ENCODE peak calls at places on chromosomes 7 and 10, in six cellular contexts. One of them, this sample, is unnamed. For H3K9me3 and H3K27me3, the result is how much of the 10 kb centered on the place peaks cover.

GRCh38 chr10:21495686-21496284 is 29.7 kb downstream of the SKIDA1 start:
- DNase-seq in transverse colon: peak
- DNase-seq in right cardiac atrium: peak
- DNase-seq in PC-3: peak
- DNase-seq in CD8-positive, alpha-beta T cell: peak
- DNase-seq in CD8-positive, alpha-beta memory T cell: peak
- DNase-seq in this sample: peak

GRCh38 chr10:126423779-126424491 is 35.7 kb upstream of the ADAM12 start:
- DNase-seq in transverse colon: no peak
- DNase-seq in right cardiac atrium: no peak
- DNase-seq in PC-3: no peak
- DNase-seq in CD8-positive, alpha-beta T cell: no peak
- DNase-seq in CD8-positive, alpha-beta memory T cell: no peak
- DNase-seq in this sample: no peak

GRCh38 chr10:9825491-9826018 is 1192.1 kb upstream of the CELF2 start:
- DNase-seq in transverse colon: no peak
- DNase-seq in right cardiac atrium: no peak
- DNase-seq in PC-3: no peak
- DNase-seq in CD8-positive, alpha-beta T cell: no peak
- DNase-seq in CD8-positive, alpha-beta memory T cell: no peak
- DNase-seq in this sample: no peak

GRCh38 chr10:1347525-1347924 is 291.3 kb downstream of the WDR37 start:
- DNase-seq in transverse colon: no peak
- DNase-seq in right cardiac atrium: no peak
- DNase-seq in PC-3: no peak
- DNase-seq in CD8-positive, alpha-beta T cell: no peak
- DNase-seq in CD8-positive, alpha-beta memory T cell: no peak
- DNase-seq in this sample: no peak

GRCh38 chr7:111091623-111092370 is 870 bp downstream of the LRRN3 start:
- DNase-seq in transverse colon: no peak
- DNase-seq in right cardiac atrium: no peak
- DNase-seq in PC-3: no peak
- DNase-seq in CD8-positive, alpha-beta T cell: no peak
- DNase-seq in CD8-positive, alpha-beta memory T cell: no peak
- DNase-seq in this sample: no peak

GRCh38 chr10:132297521-132297920 is 10.2 kb downstream of the STK32C start:
- DNase-seq in transverse colon: no peak
- DNase-seq in right cardiac atrium: no peak
- DNase-seq in PC-3: no peak
- DNase-seq in CD8-positive, alpha-beta T cell: no peak
- DNase-seq in CD8-positive, alpha-beta memory T cell: no peak
- DNase-seq in this sample: no peak

GRCh38 chr10:121608669-121609190 is 10.5 kb upstream of the FGFR2 start:
- DNase-seq in transverse colon: peak
- DNase-seq in right cardiac atrium: peak
- DNase-seq in PC-3: peak
- DNase-seq in CD8-positive, alpha-beta T cell: peak
- DNase-seq in CD8-positive, alpha-beta memory T cell: no peak
- DNase-seq in this sample: peak

GRCh38 chr10:51675088-51675487 is 24.3 kb downstream of the CSTF2T start:
- DNase-seq in transverse colon: no peak
- DNase-seq in right cardiac atrium: no peak
- DNase-seq in PC-3: peak
- DNase-seq in CD8-positive, alpha-beta T cell: no peak
- DNase-seq in CD8-positive, alpha-beta memory T cell: no peak
- DNase-seq in this sample: no peak

GRCh38 chr10:45373783-45374450 is at the start of gene ALOX5:
- DNase-seq in transverse colon: peak
- DNase-seq in right cardiac atrium: peak
- DNase-seq in PC-3: peak
- DNase-seq in CD8-positive, alpha-beta T cell: no peak
- DNase-seq in CD8-positive, alpha-beta memory T cell: peak
- DNase-seq in this sample: peak

GRCh38 chr7:82740246-82740848 is 296.8 kb upstream of the CACNA2D1 start:
- DNase-seq in transverse colon: peak
- DNase-seq in right cardiac atrium: no peak
- DNase-seq in PC-3: peak
- DNase-seq in CD8-positive, alpha-beta T cell: no peak
- DNase-seq in CD8-positive, alpha-beta memory T cell: no peak
- DNase-seq in this sample: no peak

GRCh38 chr7:28862876-28863275 is 95.3 kb downstream of the TRIL start:
- DNase-seq in transverse colon: no peak
- DNase-seq in right cardiac atrium: no peak
- DNase-seq in PC-3: no peak
- DNase-seq in CD8-positive, alpha-beta T cell: no peak
- DNase-seq in CD8-positive, alpha-beta memory T cell: no peak
- DNase-seq in this sample: no peak

GRCh38 chr7:69717221-69717620 is 118.9 kb downstream of the AUTS2 start:
- DNase-seq in transverse colon: no peak
- DNase-seq in right cardiac atrium: no peak
- DNase-seq in PC-3: no peak
- DNase-seq in CD8-positive, alpha-beta T cell: no peak
- DNase-seq in CD8-positive, alpha-beta memory T cell: no peak
- DNase-seq in this sample: no peak

GRCh38 chr10:96124230-96125141 is 5.6 kb upstream of the ZNF518A start:
- DNase-seq in transverse colon: peak
- DNase-seq in right cardiac atrium: peak
- DNase-seq in PC-3: no peak
- DNase-seq in CD8-positive, alpha-beta T cell: no peak
- DNase-seq in CD8-positive, alpha-beta memory T cell: no peak
- DNase-seq in this sample: no peak

GRCh38 chr7:63093481-63093880 is 905.2 kb upstream of the ZNF722 start:
- DNase-seq in transverse colon: no peak
- DNase-seq in right cardiac atrium: no peak
- DNase-seq in PC-3: peak
- DNase-seq in CD8-positive, alpha-beta T cell: no peak
- DNase-seq in CD8-positive, alpha-beta memory T cell: no peak
- DNase-seq in this sample: no peak

GRCh38 chr7:63092951-63093350 is 905.7 kb upstream of the ZNF722 start:
- DNase-seq in transverse colon: no peak
- DNase-seq in right cardiac atrium: no peak
- DNase-seq in PC-3: no peak
- DNase-seq in CD8-positive, alpha-beta T cell: no peak
- DNase-seq in CD8-positive, alpha-beta memory T cell: no peak
- DNase-seq in this sample: no peak

GRCh38 chr7:63087575-63088190 is 911.0 kb upstream of the ZNF722 start:
- DNase-seq in transverse colon: no peak
- DNase-seq in right cardiac atrium: no peak
- DNase-seq in PC-3: no peak
- DNase-seq in CD8-positive, alpha-beta T cell: no peak
- DNase-seq in CD8-positive, alpha-beta memory T cell: no peak
- DNase-seq in this sample: no peak
- H3K9me3 ChIP-seq in transverse colon: half or more
- H3K9me3 ChIP-seq in right cardiac atrium: under half
- H3K9me3 ChIP-seq in PC-3: half or more
- H3K9me3 ChIP-seq in CD8-positive, alpha-beta T cell: under half
- H3K9me3 ChIP-seq in CD8-positive, alpha-beta memory T cell: under half
- H3K9me3 ChIP-seq in this sample: under half

GRCh38 chr7:149771199-149771636 is 2.2 kb downstream of the ZNF467 start:
- DNase-seq in transverse colon: peak
- DNase-seq in right cardiac atrium: peak
- DNase-seq in PC-3: peak
- DNase-seq in CD8-positive, alpha-beta T cell: no peak
- DNase-seq in CD8-positive, alpha-beta memory T cell: no peak
- DNase-seq in this sample: peak

GRCh38 chr7:149767068-149767467 is 6.3 kb downstream of the ZNF467 start:
- DNase-seq in transverse colon: no peak
- DNase-seq in right cardiac atrium: no peak
- DNase-seq in PC-3: no peak
- DNase-seq in CD8-positive, alpha-beta T cell: no peak
- DNase-seq in CD8-positive, alpha-beta memory T cell: no peak
- DNase-seq in this sample: no peak

GRCh38 chr7:149770728-149771127 is 2.7 kb downstream of the ZNF467 start:
- DNase-seq in transverse colon: no peak
- DNase-seq in right cardiac atrium: peak
- DNase-seq in PC-3: no peak
- DNase-seq in CD8-positive, alpha-beta T cell: no peak
- DNase-seq in CD8-positive, alpha-beta memory T cell: no peak
- DNase-seq in this sample: no peak

GRCh38 chr7:149769915-149770314 is 3.5 kb downstream of the ZNF467 start:
- DNase-seq in transverse colon: no peak
- DNase-seq in right cardiac atrium: no peak
- DNase-seq in PC-3: no peak
- DNase-seq in CD8-positive, alpha-beta T cell: no peak
- DNase-seq in CD8-positive, alpha-beta memory T cell: no peak
- DNase-seq in this sample: no peak

GRCh38 chr7:149768931-149769330 is 4.5 kb downstream of the ZNF467 start:
- DNase-seq in transverse colon: no peak
- DNase-seq in right cardiac atrium: no peak
- DNase-seq in PC-3: no peak
- DNase-seq in CD8-positive, alpha-beta T cell: no peak
- DNase-seq in CD8-positive, alpha-beta memory T cell: no peak
- DNase-seq in this sample: no peak
- H3K27me3 ChIP-seq in transverse colon: under half
- H3K27me3 ChIP-seq in right cardiac atrium: under half
- H3K27me3 ChIP-seq in PC-3: under half
- H3K27me3 ChIP-seq in CD8-positive, alpha-beta T cell: under half
- H3K27me3 ChIP-seq in CD8-positive, alpha-beta memory T cell: under half
- H3K27me3 ChIP-seq in this sample: under half

DNA sequence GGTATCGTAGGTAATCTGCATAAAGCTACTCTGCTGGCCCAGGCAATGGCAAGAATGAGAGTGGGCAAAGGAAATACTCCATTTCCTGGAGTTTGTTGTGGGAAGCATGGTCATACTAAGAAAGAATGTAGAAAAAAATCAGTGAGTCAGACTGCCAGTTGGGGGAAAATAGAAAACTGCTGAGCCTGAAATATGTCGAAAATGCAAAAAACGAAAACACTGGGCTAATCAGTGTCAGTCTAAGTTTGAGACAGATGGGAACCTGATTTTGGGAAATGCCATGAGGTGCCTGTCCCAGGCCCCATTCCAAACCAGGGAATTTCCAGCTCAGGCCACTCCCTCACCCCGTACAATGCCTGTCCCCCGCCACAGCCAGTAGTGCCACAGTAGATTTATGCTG is 150.0 kb downstream of the ZNF33B start:
- DNase-seq in transverse colon: no peak
- DNase-seq in right cardiac atrium: no peak
- DNase-seq in PC-3: no peak
- DNase-seq in CD8-positive, alpha-beta T cell: no peak
- DNase-seq in CD8-positive, alpha-beta memory T cell: no peak
- DNase-seq in this sample: no peak
- H3K9me3 ChIP-seq in transverse colon: under half
- H3K9me3 ChIP-seq in right cardiac atrium: under half
- H3K9me3 ChIP-seq in PC-3: under half
- H3K9me3 ChIP-seq in CD8-positive, alpha-beta T cell: under half
- H3K9me3 ChIP-seq in CD8-positive, alpha-beta memory T cell: under half
- H3K9me3 ChIP-seq in this sample: under half

DNA sequence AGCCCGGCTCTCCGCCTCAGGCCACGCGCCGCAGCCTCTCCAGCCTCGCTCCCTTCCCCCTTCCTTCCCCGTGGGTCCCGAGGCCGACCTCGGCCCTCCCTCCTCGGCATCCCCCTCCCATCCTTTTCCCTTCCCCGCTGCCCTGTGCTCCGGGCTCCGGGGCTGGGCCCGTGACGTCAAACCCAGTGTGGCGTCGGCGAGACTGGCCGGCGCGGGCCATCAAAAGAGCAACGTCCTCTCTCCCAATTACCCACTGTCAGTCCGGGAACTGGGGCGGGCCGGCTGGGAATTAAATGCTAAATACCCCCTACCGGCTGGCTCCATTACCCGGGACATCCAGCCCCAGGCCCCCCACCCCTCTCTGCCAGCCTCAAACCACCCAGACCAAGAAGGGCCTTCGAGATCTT is 2.6 kb upstream of the GATA3 start:
- DNase-seq in transverse colon: no peak
- DNase-seq in right cardiac atrium: no peak
- DNase-seq in PC-3: no peak
- DNase-seq in CD8-positive, alpha-beta T cell: no peak
- DNase-seq in CD8-positive, alpha-beta memory T cell: no peak
- DNase-seq in this sample: no peak
- H3K27me3 ChIP-seq in transverse colon: half or more
- H3K27me3 ChIP-seq in right cardiac atrium: under half
- H3K27me3 ChIP-seq in PC-3: under half
- H3K27me3 ChIP-seq in CD8-positive, alpha-beta T cell: half or more
- H3K27me3 ChIP-seq in CD8-positive, alpha-beta memory T cell: half or more
- H3K27me3 ChIP-seq in this sample: half or more

GRCh38 chr7:150461520-150461919 is 11.1 kb downstream of the GIMAP8 start:
- DNase-seq in transverse colon: no peak
- DNase-seq in right cardiac atrium: no peak
- DNase-seq in PC-3: no peak
- DNase-seq in CD8-positive, alpha-beta T cell: no peak
- DNase-seq in CD8-positive, alpha-beta memory T cell: no peak
- DNase-seq in this sample: no peak
- H3K9me3 ChIP-seq in transverse colon: under half
- H3K9me3 ChIP-seq in right cardiac atrium: under half
- H3K9me3 ChIP-seq in PC-3: under half
- H3K9me3 ChIP-seq in CD8-positive, alpha-beta T cell: under half
- H3K9me3 ChIP-seq in CD8-positive, alpha-beta memory T cell: under half
- H3K9me3 ChIP-seq in this sample: under half

GRCh38 chr10:93491589-93492121 is 4.8 kb upstream of the CEP55 start:
- DNase-seq in transverse colon: no peak
- DNase-seq in right cardiac atrium: no peak
- DNase-seq in PC-3: no peak
- DNase-seq in CD8-positive, alpha-beta T cell: no peak
- DNase-seq in CD8-positive, alpha-beta memory T cell: no peak
- DNase-seq in this sample: no peak
- H3K27me3 ChIP-seq in transverse colon: under half
- H3K27me3 ChIP-seq in right cardiac atrium: under half
- H3K27me3 ChIP-seq in PC-3: under half
- H3K27me3 ChIP-seq in CD8-positive, alpha-beta T cell: under half
- H3K27me3 ChIP-seq in CD8-positive, alpha-beta memory T cell: under half
- H3K27me3 ChIP-seq in this sample: under half

GRCh38 chr7:270351-270983 is 19.5 kb upstream of the FOXL3 start:
- DNase-seq in transverse colon: no peak
- DNase-seq in right cardiac atrium: peak
- DNase-seq in PC-3: no peak
- DNase-seq in CD8-positive, alpha-beta T cell: no peak
- DNase-seq in CD8-positive, alpha-beta memory T cell: no peak
- DNase-seq in this sample: no peak

GRCh38 chr7:272108-272615 is 17.8 kb upstream of the FOXL3 start:
- DNase-seq in transverse colon: no peak
- DNase-seq in right cardiac atrium: peak
- DNase-seq in PC-3: no peak
- DNase-seq in CD8-positive, alpha-beta T cell: no peak
- DNase-seq in CD8-positive, alpha-beta memory T cell: no peak
- DNase-seq in this sample: peak

GRCh38 chr7:269721-270120 is 20.2 kb upstream of the FOXL3 start:
- DNase-seq in transverse colon: no peak
- DNase-seq in right cardiac atrium: no peak
- DNase-seq in PC-3: no peak
- DNase-seq in CD8-positive, alpha-beta T cell: no peak
- DNase-seq in CD8-positive, alpha-beta memory T cell: no peak
- DNase-seq in this sample: no peak

GRCh38 chr7:272631-273030 is 17.3 kb upstream of the FOXL3 start:
- DNase-seq in transverse colon: no peak
- DNase-seq in right cardiac atrium: no peak
- DNase-seq in PC-3: no peak
- DNase-seq in CD8-positive, alpha-beta T cell: no peak
- DNase-seq in CD8-positive, alpha-beta memory T cell: no peak
- DNase-seq in this sample: peak

GRCh38 chr7:271266-272107 is 18.5 kb upstream of the FOXL3 start:
- DNase-seq in transverse colon: no peak
- DNase-seq in right cardiac atrium: no peak
- DNase-seq in PC-3: no peak
- DNase-seq in CD8-positive, alpha-beta T cell: no peak
- DNase-seq in CD8-positive, alpha-beta memory T cell: no peak
- DNase-seq in this sample: no peak
- H3K9me3 ChIP-seq in transverse colon: under half
- H3K9me3 ChIP-seq in right cardiac atrium: under half
- H3K9me3 ChIP-seq in PC-3: under half
- H3K9me3 ChIP-seq in CD8-positive, alpha-beta T cell: under half
- H3K9me3 ChIP-seq in CD8-positive, alpha-beta memory T cell: under half
- H3K9me3 ChIP-seq in this sample: under half

This sample was measured in left ventricle myocardium inferior.